ENCODE peak calls at places on chromosomes 1 and 21, in ten cellular contexts. R is left lung; A is NCI-H1092 treated with DMSO at 0.1 percent for 48 hours; K is pulmonary artery endothelial cell; N is C1 segment of cervical spinal cord; X is CD4-positive, alpha-beta memory T cell; I is glutamatergic neuron; Z is natural killer cell; C is hippocampal formation; L is GM20000. M is an unnamed sample.

GRCh38 chr1:27655151-27655929 is 16.7 kb downstream of the IFI6 start:
- DNase-seq in X (no peak), C (no peak), L (no peak), I (peak; percentile 54), A (no peak), K (no peak), R (no peak), Z (no peak), N (no peak), M (peak; percentile 32)

GRCh38 chr1:1796466-1796865 is 18.2 kb upstream of the NADK start:
- DNase-seq in R (no peak), Z (no peak), K (no peak), C (no peak), A (no peak), X (no peak), N (no peak), L (no peak), I (no peak), M (no peak)

GRCh38 chr1:110033421-110033820 is 1.0 kb upstream of the STRIP1 start:
- DNase-seq in K (no peak), Z (no peak), L (no peak), A (no peak), X (no peak), C (no peak), N (no peak), I (no peak), R (no peak), M (no peak)

GRCh38 chr1:184150776-184151531 is 99.4 kb downstream of the TSEN15 start:
- DNase-seq in L (no peak), Z (no peak), I (no peak), K (no peak), N (no peak), X (no peak), R (peak; percentile 51), A (no peak), C (peak; percentile 58), M (no peak)

GRCh38 chr1:234154320-234155251 is 218.7 kb upstream of the COA6 start:
- DNase-seq in K (peak; percentile 20), R (no peak), L (peak; percentile 47), X (peak; percentile 54), Z (no peak), A (peak; percentile 70), N (no peak), I (no peak), C (peak; percentile 33), M (peak; percentile 61)

GRCh38 chr1:119008483-119009299 is 20.5 kb upstream of the TBX15 start:
- DNase-seq in C (peak; percentile 5), K (peak; percentile 35), L (peak; percentile 79), Z (no peak), R (no peak), A (peak; percentile 78), I (no peak), N (no peak), X (no peak), M (peak; percentile 75)

GRCh38 chr1:153525088-153525713 is 10.6 kb downstream of the S100A6 start:
- DNase-seq in C (no peak), R (no peak), A (no peak), I (no peak), X (no peak), L (no peak), Z (no peak), N (no peak), K (no peak), M (peak; percentile 62)

GRCh38 chr1:186139706-186140105 is 235.3 kb downstream of the TPR start:
- DNase-seq in A (no peak), N (no peak), Z (no peak), C (no peak), L (no peak), X (no peak), I (no peak), K (no peak), R (no peak), M (no peak)

GRCh38 chr1:25658791-25659431 is 42.3 kb downstream of the MAN1C1 start:
- DNase-seq in N (no peak), A (no peak), I (no peak), X (no peak), R (no peak), K (no peak), Z (no peak), L (no peak), C (no peak), M (peak; percentile 50)

GRCh38 chr1:236322566-236323409 is 41.0 kb upstream of the ERO1B start:
- DNase-seq in C (no peak), N (no peak), L (no peak), A (no peak), R (no peak), Z (no peak), K (no peak), I (no peak), X (no peak), M (no peak)

GRCh38 chr1:202658766-202659165 is 51.5 kb downstream of the SYT2 start:
- DNase-seq in L (no peak), Z (no peak), A (no peak), C (no peak), I (no peak), R (no peak), X (no peak), K (no peak), N (no peak), M (no peak)

GRCh38 chr21:43703068-43703880 is 15.7 kb upstream of the PDXK start:
- DNase-seq in I (no peak), Z (peak; percentile 59), C (no peak), R (peak; percentile 67), A (no peak), K (no peak), N (no peak), X (no peak), L (no peak), M (peak; percentile 75)

GRCh38 chr1:9085306-9085940 is 16.0 kb upstream of the SLC2A5 start:
- DNase-seq in A (no peak), Z (no peak), K (no peak), N (no peak), X (no peak), I (no peak), C (no peak), R (no peak), L (no peak), M (no peak)

GRCh38 chr1:212291505-212292134 is 6.4 kb downstream of the PPP2R5A start:
- DNase-seq in R (no peak), A (peak; percentile 86), I (no peak), L (peak; percentile 64), Z (no peak), N (no peak), K (no peak), C (peak; percentile 39), X (peak; percentile 70), M (no peak)

GRCh38 chr1:9689011-9689706 is 37.6 kb downstream of the PIK3CD start:
- DNase-seq in K (peak; percentile 8), R (peak; percentile 88), C (peak; percentile 29), X (peak; percentile 75), N (no peak), I (peak; percentile 92), A (peak; percentile 70), L (peak; percentile 96), Z (peak; percentile 83), M (peak; percentile 80)

GRCh38 chr1:231724876-231725647 is 98.5 kb downstream of the DISC1 start:
- DNase-seq in K (no peak), L (peak; percentile 14), N (peak; percentile 3), Z (no peak), R (no peak), X (no peak), I (peak; percentile 70), C (no peak), A (peak; percentile 23), M (peak; percentile 77)

GRCh38 chr1:164780111-164780510 is 221.1 kb downstream of the PBX1 start:
- DNase-seq in Z (no peak), C (no peak), R (no peak), L (no peak), A (no peak), N (no peak), K (no peak), I (no peak), X (no peak), M (no peak)

GRCh38 chr1:21610027-21610426 is 59.1 kb downstream of the RAP1GAP start:
- DNase-seq in L (no peak), R (no peak), A (no peak), C (no peak), K (no peak), Z (no peak), N (no peak), X (no peak), I (no peak), M (no peak)

GRCh38 chr1:27609210-27609555 is 5.2 kb upstream of the AHDC1 start:
- DNase-seq in K (no peak), X (no peak), N (no peak), A (no peak), Z (no peak), L (no peak), R (no peak), C (no peak), I (no peak), M (peak; percentile 22)

GRCh38 chr1:171252482-171252881 is 4.2 kb downstream of the FMO1 start:
- DNase-seq in N (no peak), I (no peak), L (peak; percentile 25), K (no peak), Z (no peak), C (no peak), R (no peak), X (no peak), A (no peak), M (no peak)

GRCh38 chr21:37551406-37552355 is 185.1 kb downstream of the DYRK1A start:
- DNase-seq in Z (no peak), L (no peak), R (peak; percentile 43), A (peak; percentile 43), K (no peak), I (no peak), N (no peak), C (no peak), X (no peak), M (peak; percentile 63)

GRCh38 chr1:225987491-225988316 is 11.4 kb downstream of the SDE2 start:
- DNase-seq in L (no peak), N (no peak), Z (no peak), C (peak; percentile 60), I (no peak), A (peak; percentile 44), X (peak; percentile 45), K (no peak), R (no peak), M (no peak)

GRCh38 chr1:87194271-87194774 is 134.4 kb upstream of the LMO4 start:
- DNase-seq in R (no peak), A (no peak), I (no peak), X (no peak), K (no peak), C (no peak), Z (no peak), N (no peak), L (no peak), M (no peak)

GRCh38 chr1:208154040-208154439 is 90.1 kb downstream of the PLXNA2 start:
- DNase-seq in X (no peak), I (no peak), N (no peak), A (peak; percentile 92), L (no peak), R (no peak), Z (no peak), C (no peak), K (no peak), M (no peak)

GRCh38 chr21:31837613-31838390 is 35.0 kb upstream of the HUNK start:
- DNase-seq in X (no peak), K (no peak), C (peak; percentile 15), R (no peak), N (no peak), I (no peak), Z (no peak), A (no peak), L (no peak), M (no peak)

GRCh38 chr1:46183119-46183842 is 7.0 kb upstream of the P3R3URF start:
- DNase-seq in Z (no peak), C (no peak), L (no peak), X (no peak), A (peak; percentile 33), N (no peak), K (peak; percentile 82), R (peak; percentile 68), I (no peak), M (peak; percentile 63)

GRCh38 chr1:28480308-28480707 is 25.5 kb upstream of the RCC1 start:
- DNase-seq in A (no peak), R (no peak), C (no peak), X (no peak), Z (no peak), K (no peak), L (no peak), N (no peak), I (no peak), M (no peak)

GRCh38 chr1:206895320-206895719 is 1.9 kb upstream of the IL24 start:
- DNase-seq in L (no peak), Z (no peak), C (no peak), K (no peak), X (no peak), N (no peak), I (no peak), R (no peak), A (peak; percentile 48), M (peak; percentile 78)